ENCODE peak calls at places on chromosomes 5 and 9, in six cellular contexts. One of them, this sample, is unnamed.

GRCh38 chr9:22136446-22137140 is 127.5 kb upstream of the CDKN2B start:
- DNase-seq in left lung: no peak
- DNase-seq in mucosa of descending colon: no peak
- DNase-seq in GM12878: no peak
- DNase-seq in uterus: no peak
- DNase-seq in fibroblast of mammary gland: peak
- DNase-seq in this sample: peak

GRCh38 chr9:121885345-121885901 is 207.7 kb downstream of the TTLL11 start:
- DNase-seq in left lung: no peak
- DNase-seq in mucosa of descending colon: no peak
- DNase-seq in GM12878: no peak
- DNase-seq in uterus: no peak
- DNase-seq in fibroblast of mammary gland: peak
- DNase-seq in this sample: no peak

GRCh38 chr5:117463836-117464235 is 889.2 kb upstream of the SEMA6A start:
- DNase-seq in left lung: no peak
- DNase-seq in mucosa of descending colon: no peak
- DNase-seq in GM12878: no peak
- DNase-seq in uterus: no peak
- DNase-seq in fibroblast of mammary gland: no peak
- DNase-seq in this sample: peak

GRCh38 chr5:44842491-44843282 is 33.9 kb downstream of the MRPS30 start:
- DNase-seq in left lung: no peak
- DNase-seq in mucosa of descending colon: no peak
- DNase-seq in GM12878: no peak
- DNase-seq in uterus: no peak
- DNase-seq in fibroblast of mammary gland: no peak
- DNase-seq in this sample: no peak

GRCh38 chr5:102700126-102700851 is 54.8 kb upstream of the PAM start:
- DNase-seq in left lung: no peak
- DNase-seq in mucosa of descending colon: no peak
- DNase-seq in GM12878: no peak
- DNase-seq in uterus: no peak
- DNase-seq in fibroblast of mammary gland: no peak
- DNase-seq in this sample: no peak

GRCh38 chr9:4334439-4334838 is 34.6 kb upstream of the GLIS3 start:
- DNase-seq in left lung: no peak
- DNase-seq in mucosa of descending colon: peak
- DNase-seq in GM12878: no peak
- DNase-seq in uterus: peak
- DNase-seq in fibroblast of mammary gland: no peak
- DNase-seq in this sample: peak

GRCh38 chr9:128669786-128670185 is 13.1 kb upstream of the DYNC2I2 start:
- DNase-seq in left lung: no peak
- DNase-seq in mucosa of descending colon: no peak
- DNase-seq in GM12878: no peak
- DNase-seq in uterus: no peak
- DNase-seq in fibroblast of mammary gland: no peak
- DNase-seq in this sample: no peak

GRCh38 chr5:16617272-16617973 is 626 bp upstream of the RETREG1 start:
- DNase-seq in left lung: no peak
- DNase-seq in mucosa of descending colon: peak
- DNase-seq in GM12878: no peak
- DNase-seq in uterus: no peak
- DNase-seq in fibroblast of mammary gland: no peak
- DNase-seq in this sample: no peak

GRCh38 chr5:175246242-175246891 is 197.6 kb downstream of the DRD1 start:
- DNase-seq in left lung: no peak
- DNase-seq in mucosa of descending colon: no peak
- DNase-seq in GM12878: no peak
- DNase-seq in uterus: peak
- DNase-seq in fibroblast of mammary gland: peak
- DNase-seq in this sample: peak

GRCh38 chr5:149212203-149212951 is 59.3 kb upstream of the AFAP1L1 start:
- DNase-seq in left lung: no peak
- DNase-seq in mucosa of descending colon: no peak
- DNase-seq in GM12878: no peak
- DNase-seq in uterus: no peak
- DNase-seq in fibroblast of mammary gland: peak
- DNase-seq in this sample: peak

GRCh38 chr9:120080781-120081180 is 499.2 kb downstream of the CDK5RAP2 start:
- DNase-seq in left lung: no peak
- DNase-seq in mucosa of descending colon: no peak
- DNase-seq in GM12878: no peak
- DNase-seq in uterus: no peak
- DNase-seq in fibroblast of mammary gland: no peak
- DNase-seq in this sample: no peak

GRCh38 chr9:128033609-128034008 is 33.5 kb downstream of the NAIF1 start:
- DNase-seq in left lung: no peak
- DNase-seq in mucosa of descending colon: no peak
- DNase-seq in GM12878: no peak
- DNase-seq in uterus: no peak
- DNase-seq in fibroblast of mammary gland: no peak
- DNase-seq in this sample: no peak

GRCh38 chr9:98610196-98610595 is 98.5 kb downstream of the GABBR2 start:
- DNase-seq in left lung: no peak
- DNase-seq in mucosa of descending colon: no peak
- DNase-seq in GM12878: no peak
- DNase-seq in uterus: no peak
- DNase-seq in fibroblast of mammary gland: no peak
- DNase-seq in this sample: no peak

GRCh38 chr9:2816476-2817141 is 27.3 kb downstream of the PUM3 start:
- DNase-seq in left lung: no peak
- DNase-seq in mucosa of descending colon: no peak
- DNase-seq in GM12878: no peak
- DNase-seq in uterus: no peak
- DNase-seq in fibroblast of mammary gland: peak
- DNase-seq in this sample: peak

GRCh38 chr5:10111575-10111974 is 138.1 kb downstream of the ATPSCKMT start:
- DNase-seq in left lung: no peak
- DNase-seq in mucosa of descending colon: no peak
- DNase-seq in GM12878: no peak
- DNase-seq in uterus: no peak
- DNase-seq in fibroblast of mammary gland: peak
- DNase-seq in this sample: peak

GRCh38 chr9:112144807-112145206 is 30.3 kb downstream of the SUSD1 start:
- DNase-seq in left lung: no peak
- DNase-seq in mucosa of descending colon: no peak
- DNase-seq in GM12878: no peak
- DNase-seq in uterus: no peak
- DNase-seq in fibroblast of mammary gland: no peak
- DNase-seq in this sample: peak

GRCh38 chr5:116938488-116938887 is 363.9 kb upstream of the SEMA6A start:
- DNase-seq in left lung: no peak
- DNase-seq in mucosa of descending colon: no peak
- DNase-seq in GM12878: no peak
- DNase-seq in uterus: no peak
- DNase-seq in fibroblast of mammary gland: no peak
- DNase-seq in this sample: no peak

GRCh38 chr5:74261906-74262305 is 378.6 kb downstream of the ENC1 start:
- DNase-seq in left lung: no peak
- DNase-seq in mucosa of descending colon: no peak
- DNase-seq in GM12878: no peak
- DNase-seq in uterus: no peak
- DNase-seq in fibroblast of mammary gland: peak
- DNase-seq in this sample: no peak

GRCh38 chr5:128258387-128258786 is 174.8 kb downstream of the SLC12A2 start:
- DNase-seq in left lung: no peak
- DNase-seq in mucosa of descending colon: no peak
- DNase-seq in GM12878: no peak
- DNase-seq in uterus: no peak
- DNase-seq in fibroblast of mammary gland: no peak
- DNase-seq in this sample: no peak

GRCh38 chr5:128254789-128255188 is 171.2 kb downstream of the SLC12A2 start:
- DNase-seq in left lung: no peak
- DNase-seq in mucosa of descending colon: no peak
- DNase-seq in GM12878: no peak
- DNase-seq in uterus: no peak
- DNase-seq in fibroblast of mammary gland: peak
- DNase-seq in this sample: peak

GRCh38 chr5:128253224-128253623 is 169.7 kb downstream of the SLC12A2 start:
- DNase-seq in left lung: no peak
- DNase-seq in mucosa of descending colon: no peak
- DNase-seq in GM12878: no peak
- DNase-seq in uterus: no peak
- DNase-seq in fibroblast of mammary gland: no peak
- DNase-seq in this sample: no peak

GRCh38 chr5:128259530-128260145 is 176.1 kb downstream of the SLC12A2 start:
- DNase-seq in left lung: no peak
- DNase-seq in mucosa of descending colon: no peak
- DNase-seq in GM12878: no peak
- DNase-seq in uterus: no peak
- DNase-seq in fibroblast of mammary gland: peak
- DNase-seq in this sample: no peak

DNA sequence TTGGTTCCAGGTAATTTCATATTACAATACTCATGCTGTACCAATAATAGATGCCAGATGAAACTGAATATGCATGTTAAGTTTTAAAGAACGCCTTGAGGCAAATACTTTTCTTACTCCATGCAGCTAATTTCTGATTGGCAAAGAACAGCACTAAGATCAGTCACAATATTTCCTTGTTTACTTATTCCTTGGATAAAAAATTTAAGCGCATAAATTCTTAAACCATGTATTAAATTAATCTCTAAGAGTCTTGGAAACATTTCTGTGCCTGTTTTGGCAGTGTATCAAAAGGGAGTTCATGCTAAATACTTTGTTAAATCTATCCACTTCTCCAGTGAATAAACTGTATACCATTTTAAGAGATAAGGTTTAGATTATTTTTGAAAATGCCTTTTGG is 173.5 kb downstream of the SLC12A2 start:
- DNase-seq in left lung: no peak
- DNase-seq in mucosa of descending colon: no peak
- DNase-seq in GM12878: no peak
- DNase-seq in uterus: no peak
- DNase-seq in fibroblast of mammary gland: no peak
- DNase-seq in this sample: peak
- H3K4me3 ChIP-seq in left lung: no peak
- H3K4me3 ChIP-seq in mucosa of descending colon: no peak
- H3K4me3 ChIP-seq in GM12878: no peak
- H3K4me3 ChIP-seq in uterus: no peak
- H3K4me3 ChIP-seq in fibroblast of mammary gland: no peak
- H3K4me3 ChIP-seq in this sample: no peak

DNA sequence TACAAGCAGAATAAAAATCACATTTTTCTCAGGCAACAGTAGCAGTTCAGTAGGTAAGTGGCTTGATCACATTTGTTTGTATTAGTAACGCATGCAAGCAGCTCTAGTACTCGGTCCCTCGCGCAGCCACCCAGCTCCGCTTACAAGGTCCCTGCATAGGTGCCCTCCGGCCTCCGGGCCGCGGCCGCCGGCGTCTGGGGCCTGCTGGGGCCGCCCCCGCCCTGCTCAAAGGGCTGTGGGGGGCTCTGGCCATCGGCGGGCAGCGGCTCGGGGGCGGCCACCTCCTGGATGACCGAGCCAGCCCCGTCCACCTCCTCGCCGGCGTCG is 50.2 kb upstream of the UBAC1 start:
- DNase-seq in left lung: peak
- DNase-seq in mucosa of descending colon: no peak
- DNase-seq in GM12878: no peak
- DNase-seq in uterus: no peak
- DNase-seq in fibroblast of mammary gland: no peak
- DNase-seq in this sample: no peak
- H3K4me3 ChIP-seq in left lung: peak
- H3K4me3 ChIP-seq in mucosa of descending colon: no peak
- H3K4me3 ChIP-seq in GM12878: no peak
- H3K4me3 ChIP-seq in uterus: no peak
- H3K4me3 ChIP-seq in fibroblast of mammary gland: no peak
- H3K4me3 ChIP-seq in this sample: no peak

DNA sequence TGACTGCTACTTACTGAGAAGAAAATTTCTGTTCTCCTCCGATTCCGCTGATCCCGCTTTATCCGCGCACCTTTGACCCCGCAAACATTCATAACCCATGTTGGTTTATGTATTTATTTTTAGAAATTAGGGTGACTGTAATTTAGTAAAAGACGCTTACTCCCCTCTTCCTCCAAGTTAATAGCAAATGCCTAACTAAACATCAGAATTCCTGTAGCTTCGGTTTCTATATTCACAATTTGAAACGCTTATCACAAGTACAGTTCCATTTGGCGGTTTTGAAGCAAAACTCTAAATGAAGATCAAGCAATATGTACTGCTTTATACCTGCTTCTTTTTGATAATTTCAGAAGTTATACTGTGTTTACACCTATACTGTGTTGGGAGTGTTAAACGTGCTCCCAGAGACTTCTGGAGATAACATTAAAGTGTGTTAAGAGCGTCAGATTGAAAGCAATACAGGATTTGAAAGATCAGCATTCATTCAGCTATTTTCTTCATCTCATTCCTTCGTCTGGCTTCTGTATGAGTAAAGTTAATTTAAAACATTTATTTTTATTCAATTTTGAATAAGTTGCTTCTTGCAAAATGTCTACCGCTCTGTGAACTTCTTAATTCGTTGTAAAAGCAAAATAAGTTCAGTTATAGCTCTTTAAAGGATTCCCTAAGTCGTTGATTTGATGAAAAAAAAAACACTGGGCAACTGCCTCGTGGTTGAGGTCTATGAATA is 2.4 kb downstream of the PRDM6 start:
- DNase-seq in left lung: no peak
- DNase-seq in mucosa of descending colon: no peak
- DNase-seq in GM12878: no peak
- DNase-seq in uterus: no peak
- DNase-seq in fibroblast of mammary gland: no peak
- DNase-seq in this sample: no peak
- H3K4me3 ChIP-seq in left lung: peak
- H3K4me3 ChIP-seq in mucosa of descending colon: no peak
- H3K4me3 ChIP-seq in GM12878: no peak
- H3K4me3 ChIP-seq in uterus: no peak
- H3K4me3 ChIP-seq in fibroblast of mammary gland: peak
- H3K4me3 ChIP-seq in this sample: no peak

GRCh38 chr5:132556511-132557424 is at the start of gene RAD50:
- DNase-seq in left lung: peak
- DNase-seq in mucosa of descending colon: peak
- DNase-seq in GM12878: peak
- DNase-seq in uterus: peak
- DNase-seq in fibroblast of mammary gland: peak
- DNase-seq in this sample: peak

GRCh38 chr5:132561601-132562000 is 4.8 kb downstream of the RAD50 start:
- DNase-seq in left lung: no peak
- DNase-seq in mucosa of descending colon: no peak
- DNase-seq in GM12878: no peak
- DNase-seq in uterus: no peak
- DNase-seq in fibroblast of mammary gland: no peak
- DNase-seq in this sample: no peak

GRCh38 chr5:132557425-132557805 is 638 bp downstream of the RAD50 start:
- DNase-seq in left lung: peak
- DNase-seq in mucosa of descending colon: peak
- DNase-seq in GM12878: peak
- DNase-seq in uterus: peak
- DNase-seq in fibroblast of mammary gland: peak
- DNase-seq in this sample: peak

DNA sequence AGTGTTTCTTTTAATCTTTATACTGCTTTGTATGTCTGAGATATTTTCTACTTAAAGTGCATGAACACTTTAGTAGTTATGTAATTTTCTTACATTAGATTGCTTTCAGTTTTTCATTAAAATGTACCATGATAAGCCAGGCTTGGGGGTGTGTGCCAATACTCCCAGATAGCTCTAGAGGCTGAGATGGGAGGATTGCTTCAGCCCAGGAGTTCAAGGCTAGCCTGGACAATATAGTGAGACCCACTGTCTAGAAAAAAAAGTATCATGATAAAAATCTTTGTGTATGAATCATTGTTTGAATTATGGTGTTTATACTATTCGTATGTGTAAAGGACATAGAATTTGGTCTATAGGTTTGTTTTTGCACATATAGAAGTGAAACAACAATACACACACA is 2.9 kb downstream of the RAD50 start:
- DNase-seq in left lung: no peak
- DNase-seq in mucosa of descending colon: no peak
- DNase-seq in GM12878: no peak
- DNase-seq in uterus: no peak
- DNase-seq in fibroblast of mammary gland: no peak
- DNase-seq in this sample: no peak
- H3K4me3 ChIP-seq in left lung: no peak
- H3K4me3 ChIP-seq in mucosa of descending colon: no peak
- H3K4me3 ChIP-seq in GM12878: no peak
- H3K4me3 ChIP-seq in uterus: no peak
- H3K4me3 ChIP-seq in fibroblast of mammary gland: no peak
- H3K4me3 ChIP-seq in this sample: no peak

This sample was measured in epithelial cell of esophagus.